ENCODE peak calls at places on chromosomes 3 and 15, in ten cellular contexts. E is neural crest cell, S is CD14-positive monocyte, I is IMR-90, T is left ventricle myocardium inferior, K is cardiac fibroblast, B is colonic mucosa, J is stomach, D is heart right ventricle, W is MCF 10A. G is an unnamed sample.

GRCh38 chr3:39150170-39150802 is 3.1 kb downstream of the CSRNP1 start:
- DNase-seq in D (no peak), J (no peak), T (no peak), B (no peak), S (no peak), I (no peak), E (no peak), W (no peak), K (no peak), G (no peak)

GRCh38 chr3:40313975-40314860 is 4.7 kb downstream of the EIF1B start:
- DNase-seq in K (peak; percentile 32), D (no peak), E (no peak), J (no peak), I (no peak), S (peak; percentile 50), B (no peak), T (no peak), W (peak; percentile 25), G (no peak)

GRCh38 chr3:80190051-80190450 is 422.3 kb upstream of the ROBO1 start:
- DNase-seq in I (peak; percentile 30), B (no peak), W (peak; percentile 72), K (peak; percentile 79), T (no peak), D (no peak), E (no peak), S (no peak), J (no peak), G (no peak)

GRCh38 chr3:39485547-39485946 is 18.1 kb downstream of the MOBP start:
- DNase-seq in T (no peak), W (no peak), J (no peak), E (no peak), B (no peak), D (no peak), K (no peak), I (no peak), S (no peak), G (no peak)

GRCh38 chr3:178231645-178232044 is 304.6 kb upstream of the KCNMB2 start:
- DNase-seq in B (no peak), S (no peak), W (no peak), K (peak; percentile 54), T (no peak), E (no peak), J (no peak), D (no peak), I (peak; percentile 48), G (no peak)

GRCh38 chr3:185900228-185900627 is 37.6 kb downstream of the TRA2B start:
- DNase-seq in D (no peak), J (no peak), B (no peak), T (no peak), W (peak; percentile 98), I (peak; percentile 95), E (no peak), S (peak; percentile 71), K (peak; percentile 94), G (no peak)

GRCh38 chr15:59360896-59361295 is 11.8 kb downstream of the MYO1E start:
- DNase-seq in I (no peak), W (no peak), E (no peak), T (no peak), B (no peak), D (no peak), K (no peak), S (no peak), J (no peak), G (no peak)

GRCh38 chr15:71575474-71576045 is 234.8 kb upstream of the NR2E3 start:
- DNase-seq in I (no peak), E (no peak), T (no peak), S (no peak), K (peak; percentile 55), D (no peak), W (peak; percentile 23), J (no peak), B (no peak), G (no peak)

GRCh38 chr3:189144645-189145044 is 27.1 kb upstream of the TPRG1 start:
- DNase-seq in T (no peak), W (peak; percentile 65), E (no peak), B (peak; percentile 29), D (no peak), I (peak; percentile 23), J (no peak), K (peak; percentile 58), S (peak; percentile 49), G (peak; percentile 54)

GRCh38 chr3:111714305-111714704 is 119.2 kb upstream of the ZBED2 start:
- DNase-seq in I (peak; percentile 40), E (no peak), D (no peak), W (peak; percentile 42), T (no peak), K (peak; percentile 56), J (no peak), B (no peak), S (no peak), G (no peak)

GRCh38 chr15:63195257-63196023 is 6.0 kb downstream of the RAB8B start:
- DNase-seq in B (no peak), I (no peak), T (no peak), E (no peak), S (no peak), K (no peak), D (no peak), J (no peak), W (no peak), G (no peak)

GRCh38 chr3:61685755-61686154 is 124.4 kb downstream of the PTPRG start:
- DNase-seq in J (no peak), W (peak; percentile 76), I (no peak), K (no peak), E (no peak), S (no peak), T (no peak), D (no peak), B (no peak), G (no peak)

GRCh38 chr3:44506961-44507360 is 29.5 kb upstream of the ZNF445 start:
- DNase-seq in I (no peak), B (no peak), D (no peak), E (no peak), T (no peak), J (no peak), S (no peak), K (no peak), W (no peak), G (no peak)

GRCh38 chr15:28918141-28918983 is 32.6 kb downstream of the APBA2 start:
- DNase-seq in T (no peak), K (peak; percentile 25), E (peak; percentile 43), I (no peak), S (no peak), B (no peak), W (no peak), J (no peak), D (no peak), G (no peak)
- TF ChIP-seq CTCF in T (peak; percentile 21), K (peak; percentile 15), E (peak; percentile 53), I (no peak), S (no peak), B (no peak), W (no peak), J (no peak), D (peak; percentile 18), G (no peak)

GRCh38 chr3:19541284-19541683 is 392.7 kb downstream of the EFHB start:
- DNase-seq in K (no peak), J (no peak), S (no peak), B (no peak), I (no peak), T (no peak), W (no peak), E (no peak), D (no peak), G (no peak)

GRCh38 chr3:19547665-19548464 is 386.2 kb downstream of the EFHB start:
- DNase-seq in K (no peak), W (peak; percentile 12), S (no peak), T (no peak), J (no peak), B (peak; percentile 23), I (no peak), E (no peak), D (no peak), G (no peak)

GRCh38 chr3:19540464-19540863 is 392.2 kb downstream of the KCNH8 start:
- DNase-seq in J (no peak), D (no peak), K (no peak), B (no peak), S (no peak), W (no peak), I (no peak), T (no peak), E (no peak), G (no peak)

GRCh38 chr3:19539488-19540395 is 391.4 kb downstream of the KCNH8 start:
- DNase-seq in E (no peak), K (no peak), S (no peak), I (no peak), W (no peak), B (no peak), J (no peak), D (no peak), T (no peak), G (no peak)

GRCh38 chr3:19543212-19543841 is 390.7 kb downstream of the EFHB start:
- DNase-seq in B (no peak), J (no peak), I (no peak), S (no peak), K (peak; percentile 0), W (peak; percentile 55), D (no peak), T (no peak), E (no peak), G (no peak)
- TF ChIP-seq CTCF in B (peak; percentile 28), J (peak; percentile 33), I (no peak), S (peak; percentile 23), K (no peak), W (peak; percentile 64), D (peak; percentile 73), T (peak; percentile 65), E (peak; percentile 71), G (no peak)

GRCh38 chr3:1091276-1091675 is 1.5 kb upstream of the CNTN6 start:
- DNase-seq in E (no peak), B (no peak), T (no peak), S (no peak), D (no peak), W (no peak), J (no peak), I (no peak), K (no peak), G (no peak)

GRCh38 chr3:1088503-1088902 is 4.3 kb upstream of the CNTN6 start:
- DNase-seq in J (no peak), W (no peak), T (no peak), I (no peak), D (no peak), K (no peak), E (no peak), B (no peak), S (no peak), G (no peak)

GRCh38 chr3:1082024-1082633 is 10.7 kb upstream of the CNTN6 start:
- DNase-seq in I (peak; percentile 15), K (peak; percentile 68), D (no peak), J (peak; percentile 28), T (no peak), B (peak; percentile 40), E (peak; percentile 41), S (no peak), W (peak; percentile 28), G (no peak)

GRCh38 chr3:1092061-1092460 is 763 bp upstream of the CNTN6 start:
- DNase-seq in S (no peak), K (no peak), B (no peak), J (no peak), I (no peak), T (no peak), W (no peak), E (no peak), D (no peak), G (no peak)

GRCh38 chr3:1087066-1087555 is 5.7 kb upstream of the CNTN6 start:
- DNase-seq in J (no peak), B (no peak), K (peak; percentile 84), T (no peak), W (peak; percentile 36), D (no peak), E (no peak), I (peak; percentile 52), S (no peak), G (no peak)
- TF ChIP-seq CTCF in J (no peak), B (no peak), K (peak; percentile 25), T (no peak), W (peak; percentile 25), D (peak; percentile 17), E (peak; percentile 47), I (no peak), S (no peak), G (no peak)

GRCh38 chr15:88711806-88712205 is 73.0 kb downstream of the ISG20 start:
- DNase-seq in S (no peak), K (no peak), B (no peak), I (no peak), W (no peak), T (no peak), E (no peak), D (no peak), J (no peak), G (no peak)
- TF ChIP-seq CTCF in S (no peak), K (no peak), B (no peak), I (no peak), W (no peak), T (no peak), E (no peak), D (no peak), J (no peak), G (no peak)

G was measured in uterus.